ENCODE peak calls at places on chromosomes 13 and 19, in six cellular contexts. V, F, M, B, Y and T are unnamed samples.

GRCh38 chr13:33070713-33071112 is 54.5 kb downstream of the KL start:
- DNase-seq in V (no peak), F (no peak), M (no peak), B (peak), Y (no peak), T (no peak)

GRCh38 chr19:45638930-45639729 is at the start of gene EML2:
- DNase-seq in V (no peak), F (peak), M (peak), B (no peak), Y (no peak), T (peak)

GRCh38 chr13:108328848-108329247 is 59.3 kb downstream of the TNFSF13B start:
- DNase-seq in V (no peak), F (no peak), M (no peak), B (no peak), Y (no peak), T (no peak)

GRCh38 chr13:44932850-44933251 is 56.4 kb downstream of the NUFIP1 start:
- DNase-seq in V (no peak), F (no peak), M (no peak), B (peak), Y (no peak), T (no peak)

GRCh38 chr13:84443463-84443862 is 561.2 kb upstream of the SLITRK1 start:
- DNase-seq in V (no peak), F (no peak), M (no peak), B (no peak), Y (no peak), T (no peak)

GRCh38 chr19:44517146-44517545 is 12.3 kb downstream of the CEACAM20 start:
- DNase-seq in V (no peak), F (no peak), M (no peak), B (peak), Y (no peak), T (no peak)

GRCh38 chr13:36548129-36548528 is 115.8 kb downstream of the CCNA1 start:
- DNase-seq in V (no peak), F (no peak), M (no peak), B (no peak), Y (no peak), T (no peak)

GRCh38 chr13:99086149-99086868 is 108.4 kb upstream of the DOCK9 start:
- DNase-seq in V (no peak), F (peak), M (peak), B (peak), Y (no peak), T (no peak)

GRCh38 chr19:47228168-47228936 is 2.6 kb downstream of the BBC3 start:
- DNase-seq in V (no peak), F (peak), M (peak), B (peak), Y (no peak), T (peak)

GRCh38 chr13:113836917-113837553 is 26.8 kb downstream of the GAS6 start:
- DNase-seq in V (peak), F (peak), M (no peak), B (peak), Y (no peak), T (no peak)

DNA sequence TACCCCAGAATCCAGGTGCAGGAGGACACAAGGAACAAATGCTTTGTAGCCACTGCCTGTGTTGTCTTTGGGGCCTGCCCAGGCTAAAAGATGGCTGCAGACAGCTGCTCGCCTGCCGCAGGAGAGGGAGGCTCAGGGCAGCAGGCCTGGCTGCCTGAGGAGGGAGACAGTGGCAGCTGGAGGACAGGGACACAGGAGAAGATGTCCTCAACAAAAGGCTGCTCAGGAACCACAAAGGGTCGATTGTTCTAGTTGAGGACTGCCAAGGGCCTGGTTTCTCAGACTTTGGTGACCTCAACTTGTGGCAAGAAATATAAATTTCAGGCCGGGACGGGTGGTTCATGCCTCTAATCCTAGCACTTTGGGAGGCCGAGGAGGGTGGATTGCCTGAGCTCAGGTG is 7.6 kb downstream of the SIRT2 start:
- DNase-seq in V (no peak), F (no peak), M (no peak), B (no peak), Y (no peak), T (no peak)
- TF ChIP-seq POLR2A in V (no peak), F (no peak), M (no peak), B (no peak), Y (no peak), T (no peak)

GRCh38 chr19:18433039-18433691 is 4.8 kb downstream of the ISYNA1 start:
- DNase-seq in V (no peak), F (no peak), M (no peak), B (no peak), Y (no peak), T (no peak)

GRCh38 chr19:18432275-18433038 is 5.5 kb downstream of the ISYNA1 start:
- DNase-seq in V (no peak), F (no peak), M (no peak), B (no peak), Y (no peak), T (no peak)

GRCh38 chr19:18429717-18430416 is 8.1 kb downstream of the ISYNA1 start:
- DNase-seq in V (no peak), F (peak), M (no peak), B (no peak), Y (no peak), T (no peak)

GRCh38 chr19:18430417-18431144 is 7.4 kb downstream of the ISYNA1 start:
- DNase-seq in V (no peak), F (no peak), M (no peak), B (no peak), Y (no peak), T (no peak)

GRCh38 chr19:18431351-18432197 is 6.4 kb downstream of the ISYNA1 start:
- DNase-seq in V (no peak), F (peak), M (no peak), B (no peak), Y (no peak), T (no peak)
- H3K4me3 ChIP-seq in V (no peak), F (no peak), M (no peak), B (no peak), Y (no peak), T (no peak)

DNA sequence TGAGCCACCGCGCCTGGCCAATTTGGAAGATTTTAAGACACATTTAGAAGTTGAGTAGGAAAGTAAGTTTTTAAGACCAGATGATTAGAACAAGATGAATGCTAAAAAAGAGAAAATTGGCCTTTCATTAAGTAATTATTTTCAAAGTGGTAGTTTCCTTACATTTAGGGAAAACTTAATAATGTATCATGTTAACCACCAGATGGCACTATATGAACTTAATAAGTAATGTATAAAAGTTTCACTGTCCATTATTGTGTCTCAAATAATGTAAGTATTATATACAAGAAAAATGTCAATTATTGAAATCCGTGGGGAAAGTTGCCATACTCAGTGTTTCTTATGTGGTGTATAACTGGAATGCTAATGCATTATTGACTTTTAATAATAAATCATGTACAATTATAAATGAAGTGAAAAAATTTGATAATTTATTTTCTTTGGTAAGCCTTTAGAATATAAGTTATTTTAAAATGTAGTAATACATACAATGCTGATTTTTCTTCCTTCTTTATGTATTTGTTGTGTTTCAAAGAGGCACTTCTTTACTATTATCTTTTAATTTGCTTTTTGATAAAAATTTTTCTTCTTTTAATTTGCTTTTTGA is 29.2 kb downstream of the COG6 start:
- DNase-seq in V (no peak), F (peak), M (no peak), B (peak), Y (no peak), T (no peak)
- TF ChIP-seq CTCF in V (peak), F (no peak), M (peak), B (peak), Y (no peak), T (no peak)

DNA sequence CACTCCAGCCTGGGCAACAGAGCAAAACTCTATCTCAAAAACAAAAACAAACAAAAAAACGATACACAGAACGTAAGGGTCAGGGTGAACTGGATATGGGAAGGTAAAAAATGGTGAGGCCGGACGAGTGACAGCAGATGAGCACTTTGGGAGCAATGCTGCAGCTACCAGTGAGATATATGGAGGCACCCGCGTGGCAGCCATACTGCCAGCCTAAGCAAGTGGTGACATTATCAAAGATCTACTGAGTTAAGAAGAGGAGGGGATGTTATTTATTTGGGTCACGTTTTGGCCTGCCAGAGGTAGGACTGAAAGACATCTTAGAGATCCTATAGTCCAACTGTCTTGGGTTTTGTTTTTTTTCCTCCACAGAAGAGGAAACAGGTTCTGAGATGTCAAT is 14.2 kb downstream of the TIMM13 start:
- DNase-seq in V (no peak), F (no peak), M (no peak), B (no peak), Y (no peak), T (no peak)
- TF ChIP-seq POLR2A in V (no peak), F (no peak), M (no peak), B (no peak), Y (no peak), T (no peak)

GRCh38 chr13:48431431-48431830 is 18.5 kb upstream of the LPAR6 start:
- DNase-seq in V (no peak), F (no peak), M (no peak), B (no peak), Y (no peak), T (no peak)

GRCh38 chr13:48429886-48430285 is 17.0 kb upstream of the LPAR6 start:
- DNase-seq in V (no peak), F (no peak), M (no peak), B (no peak), Y (no peak), T (no peak)

GRCh38 chr13:48429036-48429435 is 16.1 kb upstream of the LPAR6 start:
- DNase-seq in V (no peak), F (no peak), M (no peak), B (no peak), Y (no peak), T (no peak)

GRCh38 chr13:48434203-48434602 is 21.3 kb upstream of the LPAR6 start:
- DNase-seq in V (no peak), F (no peak), M (no peak), B (no peak), Y (no peak), T (no peak)

DNA sequence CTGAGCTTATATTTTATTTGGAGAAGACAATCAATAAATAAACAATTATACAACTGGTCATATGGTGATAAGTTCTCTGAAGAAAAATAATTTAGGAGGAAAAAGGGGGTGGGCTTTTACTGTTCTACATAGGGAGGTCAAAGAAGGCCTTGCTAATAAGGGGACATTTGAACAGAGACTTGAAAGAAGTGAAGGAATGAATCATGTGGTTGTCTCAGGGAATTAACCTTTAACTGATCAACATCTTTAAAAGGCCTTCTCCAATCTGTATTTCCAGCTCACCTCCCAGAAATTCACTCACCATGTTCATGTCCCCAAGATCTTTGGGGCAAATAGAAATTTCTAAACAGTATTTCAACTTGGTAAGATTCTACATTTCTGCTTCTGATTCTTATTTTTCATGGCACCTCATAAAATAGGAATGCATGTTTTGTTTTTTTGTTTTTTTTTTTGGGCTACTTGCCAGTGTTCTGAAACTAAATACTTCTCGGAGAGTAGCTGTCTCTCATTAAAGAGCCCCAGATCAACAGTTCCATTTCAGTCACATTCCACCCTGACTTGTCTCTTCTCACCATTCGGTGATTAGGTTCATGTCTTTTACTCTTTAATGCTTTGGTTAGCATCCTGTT is 19.2 kb upstream of the LPAR6 start:
- DNase-seq in V (no peak), F (no peak), M (no peak), B (no peak), Y (no peak), T (no peak)
- H3K4me3 ChIP-seq in V (no peak), F (no peak), M (no peak), B (no peak), Y (no peak), T (no peak)

GRCh38 chr19:5987077-5987818 is 9.3 kb upstream of the RANBP3 start:
- DNase-seq in V (peak), F (peak), M (peak), B (peak), Y (no peak), T (peak)
- TF ChIP-seq CTCF in V (peak), F (peak), M (peak), B (peak), Y (peak), T (peak)